ENCODE peak calls at places on chromosomes 16 and 17, in four cellular contexts. B, P, I and X are unnamed samples.

GRCh38 chr17:18235743-18236256 is 10.4 kb downstream of the LLGL1 start:
- DNase-seq in B (no peak), P (no peak), I (no peak), X (no peak)

GRCh38 chr17:19372866-19373505 is 5.3 kb upstream of the MAPK7 start:
- DNase-seq in B (no peak), P (no peak), I (no peak), X (peak)

GRCh38 chr17:79574656-79575055 is 36.2 kb downstream of the RBFOX3 start:
- DNase-seq in B (no peak), P (no peak), I (no peak), X (no peak)

GRCh38 chr16:22007159-22007508 is 777 bp upstream of the MOSMO start:
- DNase-seq in B (no peak), P (no peak), I (no peak), X (no peak)

GRCh38 chr17:20196314-20196713 is 187.2 kb downstream of the SPECC1 start:
- DNase-seq in B (no peak), P (no peak), I (peak), X (peak)

GRCh38 chr17:61135782-61136181 is 263.9 kb upstream of the TBX2 start:
- DNase-seq in B (no peak), P (no peak), I (no peak), X (no peak)

GRCh38 chr16:84795338-84796053 is 24.3 kb upstream of the CRISPLD2 start:
- DNase-seq in B (no peak), P (no peak), I (no peak), X (no peak)

GRCh38 chr17:78645421-78646295 is 68.5 kb upstream of the DNAH17 start:
- DNase-seq in B (peak), P (peak), I (peak), X (peak)

GRCh38 chr16:49951568-49952195 is 73.3 kb upstream of the CNEP1R1 start:
- DNase-seq in B (no peak), P (no peak), I (no peak), X (no peak)

GRCh38 chr17:57404807-57405485 is 148.6 kb downstream of the MSI2 start:
- DNase-seq in B (no peak), P (no peak), I (no peak), X (no peak)

GRCh38 chr16:86424413-86424812 is 85.9 kb upstream of the FOXF1 start:
- DNase-seq in B (no peak), P (no peak), I (no peak), X (no peak)

GRCh38 chr17:45413498-45413923 is 19.2 kb downstream of the ARHGAP27 start:
- DNase-seq in B (no peak), P (no peak), I (no peak), X (peak)

GRCh38 chr16:89921699-89922476 is 1.3 kb upstream of the TUBB3 start:
- DNase-seq in B (no peak), P (no peak), I (peak), X (no peak)

GRCh38 chr17:67365762-67366192 is 600 bp downstream of the PSMD12 start:
- DNase-seq in B (no peak), P (no peak), I (no peak), X (peak)

GRCh38 chr16:4140652-4141051 is 24.4 kb upstream of the ADCY9 start:
- DNase-seq in B (peak), P (no peak), I (no peak), X (no peak)

DNA sequence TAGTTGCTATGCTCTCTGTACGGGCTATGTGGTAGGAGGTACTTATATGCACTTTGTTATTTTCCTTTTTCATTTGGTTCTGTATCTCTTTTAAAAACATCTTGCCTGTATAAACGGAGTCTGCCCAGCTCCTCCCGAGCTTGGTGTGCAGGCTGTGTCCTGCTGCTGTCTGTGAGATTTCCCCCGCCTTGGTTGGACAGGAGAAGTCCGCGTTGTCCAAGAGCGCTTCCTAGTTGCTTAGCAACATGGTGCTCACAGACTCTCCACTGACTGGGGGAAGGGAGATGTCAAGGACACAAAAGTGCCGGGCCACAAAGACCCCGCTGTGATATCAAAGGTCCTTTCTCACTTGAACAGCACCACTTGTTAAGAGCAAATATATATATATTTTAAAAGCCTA is 134.4 kb upstream of the CPHXL start:
- DNase-seq in B (no peak), P (no peak), I (peak), X (no peak)
- TF ChIP-seq SPI1 in B (no peak), P (no peak), I (no peak), X (no peak)

GRCh38 chr16:65737831-65738230 is 616.0 kb upstream of the CDH11 start:
- DNase-seq in B (no peak), P (no peak), I (no peak), X (no peak)
- TF ChIP-seq SPI1 in B (no peak), P (no peak), I (no peak), X (no peak)

DNA sequence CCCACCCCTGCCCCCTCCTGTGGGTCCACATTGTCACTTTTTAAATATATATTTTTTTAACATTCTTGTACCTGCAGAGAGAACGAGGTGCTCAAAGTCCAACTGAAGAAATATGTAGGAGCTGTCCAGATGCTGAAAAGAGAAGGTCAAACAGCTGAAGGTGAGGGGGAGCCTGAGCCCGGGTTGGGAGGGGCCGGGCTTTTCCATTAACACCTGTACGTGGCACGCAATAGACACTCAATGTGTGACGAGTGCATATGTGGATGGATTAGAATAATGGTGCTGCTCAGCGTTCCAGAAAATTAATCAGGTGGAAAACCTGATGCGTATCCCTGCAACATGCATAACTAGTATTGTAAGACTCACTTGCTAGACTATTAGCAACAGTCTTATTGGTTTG is 223.0 kb downstream of the SNX29 start:
- DNase-seq in B (no peak), P (no peak), I (peak), X (no peak)
- TF ChIP-seq SPI1 in B (no peak), P (no peak), I (no peak), X (no peak)

GRCh38 chr17:81090361-81091133 is 55.6 kb downstream of the BAIAP2 start:
- DNase-seq in B (no peak), P (peak), I (peak), X (peak)
- TF ChIP-seq SPI1 in B (no peak), P (no peak), I (peak), X (peak)

DNA sequence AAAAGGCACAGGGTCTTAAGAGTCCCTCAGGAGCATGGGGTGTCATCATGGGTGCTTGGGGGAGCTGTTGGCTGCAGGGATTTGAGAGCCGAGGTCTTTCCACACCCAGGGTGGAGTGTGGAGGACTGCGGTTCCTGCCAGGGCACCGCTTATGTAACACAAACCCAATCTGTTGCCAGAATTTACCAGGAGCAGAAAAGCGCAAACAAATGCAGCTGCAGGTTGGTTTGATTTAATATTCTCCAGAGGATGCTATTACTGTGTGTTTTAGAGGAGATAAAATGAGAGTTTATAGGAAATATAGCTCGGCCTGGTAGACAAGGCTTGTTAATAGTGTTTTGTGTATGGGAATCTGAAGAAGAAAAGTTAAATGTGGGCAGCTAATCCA is 174.5 kb downstream of the KATNIP start:
- DNase-seq in B (no peak), P (no peak), I (no peak), X (no peak)
- TF ChIP-seq SPI1 in B (no peak), P (no peak), I (no peak), X (no peak)

GRCh38 chr17:37025847-37026533 is 77.2 kb downstream of the AATF start:
- DNase-seq in B (peak), P (no peak), I (no peak), X (no peak)
- TF ChIP-seq SPI1 in B (peak), P (peak), I (no peak), X (no peak)

GRCh38 chr17:4465786-4466185 is 32.0 kb downstream of the SPNS3 start:
- DNase-seq in B (no peak), P (no peak), I (no peak), X (no peak)

GRCh38 chr17:4474093-4474492 is 24.6 kb upstream of the SPNS2 start:
- DNase-seq in B (no peak), P (no peak), I (no peak), X (no peak)

GRCh38 chr17:4472281-4472680 is 26.4 kb upstream of the SPNS2 start:
- DNase-seq in B (no peak), P (no peak), I (no peak), X (no peak)

GRCh38 chr17:4475001-4475400 is 23.7 kb upstream of the SPNS2 start:
- DNase-seq in B (no peak), P (no peak), I (no peak), X (no peak)

DNA sequence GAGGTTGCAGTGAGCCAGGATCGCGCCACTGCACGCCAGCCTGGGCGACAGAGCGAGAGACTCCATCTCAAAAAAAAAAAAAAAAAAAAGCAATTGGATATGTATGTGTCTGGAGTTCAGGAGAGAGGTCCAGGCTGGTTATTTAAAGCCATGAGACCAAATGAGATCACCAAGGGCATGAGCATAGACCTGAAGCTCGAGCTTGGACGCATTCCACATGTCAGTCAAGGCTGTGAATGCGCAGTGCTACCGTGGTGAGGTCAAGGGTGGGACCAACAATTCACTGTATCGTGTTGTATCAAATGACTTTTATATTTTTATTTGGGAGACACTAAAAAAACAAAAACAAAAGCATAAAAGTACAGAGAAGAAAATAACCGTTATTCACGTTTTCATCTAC is 29.1 kb upstream of the SPNS2 start:
- DNase-seq in B (no peak), P (no peak), I (no peak), X (no peak)
- TF ChIP-seq SPI1 in B (no peak), P (no peak), I (no peak), X (no peak)